ENCODE peak calls at places on chromosomes 11 and 22, in seven cellular contexts. U, A, O, D, E, J and X are unnamed samples.
A peak's percentile ranks its signal among the peaks of the same experiment; 100 is the strongest.

GRCh38 chr11:71282581-71283351 is 30.4 kb upstream of the SHANK2 start:
- DNase-seq in U (no peak), E (no peak), J (no peak), A (no peak), D (no peak), O (no peak), X (no peak)

GRCh38 chr22:46533434-46533833 is 4.0 kb downstream of the CELSR1 start:
- DNase-seq in J (no peak), A (no peak), E (no peak), O (no peak), D (no peak), U (no peak), X (no peak)

GRCh38 chr11:105609341-105609781 is 512 bp upstream of the GRIA4 start:
- DNase-seq in O (no peak), A (no peak), J (peak; percentile 63), E (peak; percentile 31), U (no peak), D (peak; percentile 25), X (peak; percentile 7)

GRCh38 chr22:46833228-46833627 is 70.8 kb downstream of the TBC1D22A start:
- DNase-seq in U (no peak), J (peak; percentile 64), E (peak; percentile 29), D (no peak), O (peak; percentile 34), A (no peak), X (peak; percentile 29)

GRCh38 chr11:381501-382072 is 12.3 kb downstream of the B4GALNT4 start:
- DNase-seq in A (no peak), D (no peak), U (no peak), J (no peak), O (no peak), E (no peak), X (no peak)

GRCh38 chr22:50111056-50111455 is 21.2 kb downstream of the MOV10L1 start:
- DNase-seq in U (no peak), J (no peak), O (no peak), A (no peak), D (no peak), E (no peak), X (no peak)

GRCh38 chr11:46529086-46529905 is 64.5 kb downstream of the AMBRA1 start:
- DNase-seq in J (peak; percentile 73), E (peak; percentile 65), U (peak; percentile 33), A (peak; percentile 66), O (peak; percentile 63), D (peak; percentile 63), X (peak; percentile 70)

GRCh38 chr22:19955241-19956128 is 13.9 kb upstream of the TXNRD2 start:
- DNase-seq in D (no peak), E (no peak), J (no peak), A (no peak), U (no peak), O (no peak), X (no peak)

GRCh38 chr11:12733091-12733490 is 58.9 kb downstream of the TEAD1 start:
- DNase-seq in A (no peak), O (no peak), J (no peak), E (no peak), U (no peak), D (no peak), X (no peak)

GRCh38 chr11:118625976-118626375 is 18.6 kb downstream of the PHLDB1 start:
- DNase-seq in A (no peak), D (no peak), O (no peak), U (no peak), J (no peak), E (no peak), X (no peak)

GRCh38 chr11:12769834-12770345 is 95.7 kb downstream of the TEAD1 start:
- DNase-seq in D (no peak), A (no peak), E (no peak), O (peak; percentile 95), J (peak; percentile 89), U (no peak), X (peak; percentile 84)

GRCh38 chr11:14022821-14023220 is 60.3 kb downstream of the SPON1 start:
- DNase-seq in O (no peak), D (no peak), J (no peak), E (no peak), U (no peak), A (no peak), X (no peak)

GRCh38 chr11:85974126-85974525 is 94.8 kb downstream of the PICALM start:
- DNase-seq in E (no peak), U (no peak), O (no peak), J (peak; percentile 80), A (no peak), D (no peak), X (peak; percentile 57)

GRCh38 chr11:31995525-31996123 is 95.2 kb upstream of the RCN1 start:
- DNase-seq in J (peak; percentile 50), O (peak; percentile 42), U (no peak), D (no peak), A (no peak), E (no peak), X (peak; percentile 37)